ENCODE peak calls at places on chromosomes 6 and 20, in six cellular contexts. S is activated T-helper 1 cell treated with Interleukin-2 at 50 U/mL for 16 hours, Q is anterior cingulate cortex, J is HL-60, U is cerebellar nuclear complex, C is AG10803. Z is an unnamed sample.

GRCh38 chr6:53192590-53193232 is 44.1 kb upstream of the GCM1 start:
- DNase-seq in S (no peak), Q (no peak), J (no peak), U (no peak), C (no peak), Z (no peak)

GRCh38 chr6:134309227-134309626 is 8.7 kb downstream of the SGK1 start:
- DNase-seq in S (no peak), Q (no peak), J (no peak), U (peak; percentile 71), C (no peak), Z (no peak)

GRCh38 chr6:113405326-113406050 is 451.7 kb upstream of the MARCKS start:
- DNase-seq in S (no peak), Q (no peak), J (no peak), U (no peak), C (peak; percentile 59), Z (no peak)

GRCh38 chr20:14219801-14220461 is 117.5 kb downstream of the FLRT3 start:
- DNase-seq in S (no peak), Q (no peak), J (no peak), U (no peak), C (no peak), Z (no peak)

GRCh38 chr20:63941282-63942060 is 14.7 kb downstream of the UCKL1 start:
- DNase-seq in S (peak; percentile 69), Q (no peak), J (peak; percentile 98), U (no peak), C (no peak), Z (no peak)

GRCh38 chr6:33164665-33165373 is 27.4 kb downstream of the COL11A2 start:
- DNase-seq in S (no peak), Q (no peak), J (no peak), U (no peak), C (no peak), Z (no peak)

GRCh38 chr6:11729083-11729482 is 49.5 kb downstream of the ADTRP start:
- DNase-seq in S (no peak), Q (no peak), J (no peak), U (no peak), C (no peak), Z (no peak)

GRCh38 chr6:29938746-29939508 is 3.4 kb upstream of the HLA-A start:
- DNase-seq in S (no peak), Q (no peak), J (no peak), U (no peak), C (no peak), Z (no peak)

GRCh38 chr20:48736636-48737035 is 91.2 kb downstream of the PREX1 start:
- DNase-seq in S (no peak), Q (no peak), J (peak; percentile 64), U (no peak), C (no peak), Z (no peak)

GRCh38 chr6:100203391-100203790 is 209.4 kb upstream of the MCHR2 start:
- DNase-seq in S (no peak), Q (no peak), J (no peak), U (no peak), C (peak; percentile 98), Z (no peak)

GRCh38 chr6:41331401-41332150 is 3.8 kb upstream of the NCR2 start:
- DNase-seq in S (no peak), Q (no peak), J (no peak), U (no peak), C (no peak), Z (no peak)

GRCh38 chr6:114638346-114638745 is 295.5 kb upstream of the HS3ST5 start:
- DNase-seq in S (no peak), Q (no peak), J (no peak), U (no peak), C (no peak), Z (no peak)

GRCh38 chr6:144449911-144450690 is 165.0 kb downstream of the UTRN start:
- DNase-seq in S (no peak), Q (no peak), J (no peak), U (no peak), C (no peak), Z (no peak)

GRCh38 chr6:26311012-26311384 is 54.0 kb upstream of the BTN3A2 start:
- DNase-seq in S (no peak), Q (peak; percentile 27), J (peak; percentile 40), U (no peak), C (peak; percentile 48), Z (no peak)

GRCh38 chr20:64035066-64035932 is 683 bp upstream of the C20orf204 start:
- DNase-seq in S (no peak), Q (no peak), J (no peak), U (no peak), C (no peak), Z (no peak)

GRCh38 chr6:129955584-129955983 is 62.8 kb upstream of the L3MBTL3 start:
- DNase-seq in S (no peak), Q (no peak), J (no peak), U (no peak), C (no peak), Z (no peak)

GRCh38 chr6:41332241-41332640 is 3.2 kb upstream of the NCR2 start:
- DNase-seq in S (no peak), Q (no peak), J (no peak), U (no peak), C (no peak), Z (no peak)

GRCh38 chr6:166237611-166238010 is 70.0 kb upstream of the TBXT start:
- DNase-seq in S (no peak), Q (no peak), J (no peak), U (no peak), C (peak; percentile 87), Z (no peak)

Z was measured in frontal cortex.